ENCODE peak calls at places on chromosomes 16 and 17, in five cellular contexts. U is breast epithelium, P is adrenal gland, E is stomach, I is sigmoid colon. R is an unnamed sample.

GRCh38 chr16:90012978-90013745 is 6.1 kb downstream of the DBNDD1 start:
- DNase-seq in I (no peak), U (no peak), P (no peak), E (no peak), R (no peak)

GRCh38 chr16:86831366-86831765 is 253.0 kb downstream of the FOXL1 start:
- DNase-seq in E (no peak), U (no peak), I (peak; percentile 15), P (no peak), R (no peak)

GRCh38 chr17:58121925-58122324 is 26.3 kb upstream of the OR4D1 start:
- DNase-seq in U (no peak), I (no peak), P (peak; percentile 7), E (no peak), R (no peak)

GRCh38 chr17:47705536-47706481 is 11.8 kb downstream of the TBKBP1 start:
- DNase-seq in U (no peak), E (no peak), I (peak; percentile 54), P (no peak), R (no peak)

GRCh38 chr17:81727324-81728031 is 15.4 kb downstream of the SLC25A10 start:
- DNase-seq in E (peak; percentile 88), I (no peak), P (no peak), U (peak; percentile 73), R (no peak)

GRCh38 chr16:10979717-10980601 is 35.6 kb downstream of the CLEC16A start:
- DNase-seq in E (no peak), I (peak; percentile 88), U (peak; percentile 76), P (no peak), R (peak; percentile 78)

GRCh38 chr16:67391424-67392300 is 1.6 kb downstream of the TPPP3 start:
- DNase-seq in E (no peak), U (no peak), P (no peak), I (peak; percentile 78), R (no peak)

GRCh38 chr17:43759836-43760235 is 1.2 kb upstream of the SOST start:
- DNase-seq in E (no peak), P (no peak), U (no peak), I (peak; percentile 25), R (no peak)

GRCh38 chr17:36686123-36686669 is 84.8 kb downstream of the MRM1 start:
- DNase-seq in U (no peak), I (no peak), E (no peak), P (no peak), R (no peak)

GRCh38 chr16:26859086-26859485 is 207.6 kb upstream of the C16orf82 start:
- DNase-seq in I (no peak), U (no peak), P (no peak), E (no peak), R (no peak)

GRCh38 chr17:81888105-81888987 is 3.0 kb downstream of the ALYREF start:
- DNase-seq in E (no peak), P (no peak), U (no peak), I (no peak), R (no peak)

GRCh38 chr17:78342438-78343098 is 17.3 kb downstream of the SOCS3 start:
- DNase-seq in U (no peak), I (peak; percentile 89), E (no peak), P (peak; percentile 83), R (peak; percentile 85)

GRCh38 chr17:10295728-10296343 is 77.0 kb downstream of the MYH13 start:
- DNase-seq in P (peak; percentile 58), I (no peak), U (no peak), E (no peak), R (peak; percentile 43)

GRCh38 chr17:36728030-36728991 is 126.9 kb downstream of the MRM1 start:
- DNase-seq in E (no peak), I (no peak), U (no peak), P (no peak), R (no peak)

GRCh38 chr17:62737513-62737912 is 70.6 kb downstream of the MARCHF10 start:
- DNase-seq in P (no peak), I (no peak), U (no peak), E (no peak), R (no peak)

GRCh38 chr16:19128454-19129210 is 14.9 kb downstream of the ITPRIPL2 start:
- DNase-seq in I (no peak), P (no peak), E (no peak), U (no peak), R (no peak)

GRCh38 chr17:47275245-47275984 is 21.8 kb downstream of the ITGB3 start:
- DNase-seq in I (peak; percentile 98), E (peak; percentile 66), P (peak; percentile 58), U (peak; percentile 68), R (peak; percentile 96)

GRCh38 chr16:85366031-85366763 is 246.9 kb upstream of the GSE1 start:
- DNase-seq in P (no peak), I (no peak), U (no peak), E (no peak), R (no peak)

DNA sequence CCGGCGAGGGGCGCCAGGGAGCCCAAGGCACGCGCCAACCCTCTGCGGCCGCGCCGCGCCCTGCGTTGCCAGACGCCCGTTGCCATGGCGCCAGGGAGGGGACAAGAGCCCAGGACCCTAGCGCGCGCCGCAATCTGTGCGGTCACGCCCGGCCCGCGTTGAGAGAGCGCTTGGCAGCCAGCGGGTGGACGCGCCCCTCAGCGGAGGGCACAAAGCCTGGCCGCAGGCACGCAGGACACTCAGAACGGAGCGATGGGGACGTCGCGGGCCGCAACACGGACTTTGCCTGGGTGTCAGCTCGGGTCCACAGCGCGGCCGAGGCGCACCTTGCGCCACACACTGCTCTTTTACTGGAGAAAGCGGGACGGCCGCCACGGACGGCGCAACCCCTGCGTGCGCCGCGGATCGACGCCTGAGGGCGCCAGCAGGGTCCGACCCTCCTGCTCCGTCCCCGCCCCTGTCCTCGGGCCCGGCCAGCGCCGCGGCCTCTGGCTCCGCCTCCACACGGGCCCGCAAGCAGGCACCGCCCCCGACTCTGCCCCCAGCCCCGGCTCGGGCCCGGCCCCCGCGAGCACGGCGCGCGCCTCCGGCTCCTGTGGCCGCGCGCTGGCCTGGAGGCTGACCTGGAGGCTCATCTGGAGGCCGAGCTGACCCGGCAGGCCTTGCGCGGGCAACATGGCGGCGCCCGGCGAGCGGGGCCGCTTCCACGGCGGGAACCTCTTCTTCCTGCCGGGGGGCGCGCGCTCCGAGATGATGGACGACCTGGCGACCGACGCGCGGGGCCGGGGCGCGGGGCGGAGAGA is at the start of gene GFER:
- DNase-seq in P (peak; percentile 89), E (peak; percentile 91), U (no peak), I (peak; percentile 94), R (peak; percentile 91)
- TF ChIP-seq POLR2A in P (peak; percentile 54), E (no peak), U (no peak), I (no peak), R (peak; percentile 59)

GRCh38 chr17:68824707-68825106 is 130.5 kb downstream of the ABCA8 start:
- DNase-seq in E (no peak), P (peak; percentile 49), U (no peak), I (no peak), R (no peak)
- H3K4me1 ChIP-seq in E (no peaks in the 10 kb centered on the region), P (peaks cover 18% of the 10 kb centered on the region), U (no peaks in the 10 kb centered on the region), I (no peaks in the 10 kb centered on the region), R (no peaks in the 10 kb centered on the region)

GRCh38 chr17:7561589-7562207 is at the start of gene SENP3:
- DNase-seq in U (peak; percentile 85), P (peak; percentile 94), I (peak; percentile 96), E (peak; percentile 92), R (peak; percentile 87)
- TF ChIP-seq POLR2A in U (no peak), P (peak; percentile 70), I (peak; percentile 38), E (no peak), R (peak; percentile 54)

DNA sequence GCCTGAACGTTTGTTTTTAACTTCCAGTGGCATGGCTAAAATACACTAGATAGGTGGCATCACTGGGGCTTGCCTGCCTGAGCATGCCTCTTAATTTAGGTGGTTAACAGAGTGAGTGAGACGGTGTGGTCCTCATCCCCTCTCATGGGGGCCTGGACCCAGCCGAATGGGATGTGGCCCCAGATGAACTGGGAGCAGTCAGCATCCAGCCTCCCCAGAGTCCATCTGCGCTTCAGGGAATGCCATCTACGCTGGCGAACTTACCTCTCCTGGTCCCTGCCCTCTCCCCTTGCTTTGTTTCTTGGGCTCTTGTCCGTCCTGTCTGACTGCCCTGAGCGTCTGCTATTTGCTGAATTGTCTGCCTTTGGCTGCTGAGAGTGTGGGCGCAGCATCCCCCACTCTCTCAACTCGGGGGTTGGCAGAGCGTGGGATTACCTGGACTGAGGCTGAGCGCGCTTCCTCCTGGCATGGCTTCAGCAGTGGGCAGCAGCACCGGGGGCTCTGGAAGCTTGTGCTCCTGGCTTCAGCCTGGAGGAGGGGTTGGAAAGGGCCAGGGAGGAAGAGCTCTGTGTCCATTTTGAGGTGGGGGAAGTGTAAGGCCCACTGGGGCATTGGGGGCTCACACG is 2.1 kb downstream of the RAB40C start:
- DNase-seq in I (no peak), P (no peak), E (no peak), U (no peak), R (no peak)
- H3K4me1 ChIP-seq in I (peaks cover 42% of the 10 kb centered on the region), P (peaks cover 24% of the 10 kb centered on the region), E (peaks cover 77% of the 10 kb centered on the region), U (peaks cover 37% of the 10 kb centered on the region), R (no peaks in the 10 kb centered on the region)

DNA sequence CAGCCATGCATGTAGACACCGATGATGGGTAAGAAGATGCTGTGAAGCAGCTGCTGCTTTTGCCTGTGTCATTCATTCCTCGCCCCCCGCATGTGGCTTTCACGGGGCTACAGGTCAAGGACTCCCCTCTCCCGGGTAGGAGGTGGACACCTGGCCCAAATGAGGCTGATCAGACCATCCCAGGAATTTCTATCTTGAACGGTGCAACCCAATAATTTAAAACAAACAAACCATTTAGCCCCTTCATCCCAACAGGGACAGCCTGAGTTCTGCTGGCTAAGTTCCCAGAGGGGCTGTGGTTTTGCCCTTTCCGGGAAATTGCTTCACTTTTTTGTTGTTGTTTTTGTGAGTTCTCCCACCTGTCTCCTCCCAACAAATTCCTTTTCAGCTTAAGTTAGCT is 137.7 kb upstream of the CDH5 start:
- DNase-seq in E (no peak), U (no peak), I (peak; percentile 15), P (no peak), R (no peak)
- TF ChIP-seq POLR2A in E (no peak), U (no peak), I (no peak), P (no peak), R (no peak)